ENCODE peak calls at places on chromosomes 6 and 20, in nine cellular contexts. Y, B, N, W, S, T, F, J and Z are unnamed samples.

GRCh38 chr6:81169166-81169565 is 583.3 kb downstream of the TENT5A start:
- DNase-seq in Y (no peak), B (no peak), N (no peak), W (peak; percentile 53), S (no peak), T (no peak), F (no peak), J (no peak), Z (no peak)

GRCh38 chr20:56899495-56899894 is 270.4 kb downstream of the TFAP2C start:
- DNase-seq in Y (no peak), B (no peak), N (no peak), W (no peak), S (no peak), T (no peak), F (no peak), J (no peak), Z (no peak)

GRCh38 chr6:28953039-28953872 is 29.5 kb upstream of the TRIM27 start:
- DNase-seq in Y (peak; percentile 76), B (peak; percentile 50), N (no peak), W (peak; percentile 63), S (peak; percentile 74), T (peak; percentile 76), F (peak; percentile 40), J (peak; percentile 52), Z (peak; percentile 57)

GRCh38 chr6:38218235-38218634 is 398.7 kb downstream of the ZFAND3 start:
- DNase-seq in Y (no peak), B (no peak), N (no peak), W (no peak), S (no peak), T (no peak), F (no peak), J (no peak), Z (no peak)

GRCh38 chr20:1830240-1830639 is 65.0 kb upstream of the SIRPA start:
- DNase-seq in Y (no peak), B (peak; percentile 98), N (peak; percentile 82), W (peak; percentile 93), S (peak; percentile 98), T (peak; percentile 87), F (no peak), J (no peak), Z (peak; percentile 66)

GRCh38 chr6:3383525-3383924 is 73.3 kb downstream of the SLC22A23 start:
- DNase-seq in Y (no peak), B (no peak), N (no peak), W (peak; percentile 48), S (peak; percentile 87), T (peak; percentile 27), F (no peak), J (no peak), Z (peak; percentile 59)

GRCh38 chr20:1376007-1376406 is 16.8 kb downstream of the FKBP1A start:
- DNase-seq in Y (no peak), B (no peak), N (no peak), W (no peak), S (no peak), T (no peak), F (no peak), J (no peak), Z (no peak)

GRCh38 chr20:39107741-39108140 is 145.6 kb downstream of the DHX35 start:
- DNase-seq in Y (no peak), B (no peak), N (no peak), W (peak; percentile 15), S (peak; percentile 42), T (peak; percentile 26), F (no peak), J (no peak), Z (no peak)